ENCODE peak calls at places on chromosomes 6 and 20, in four cellular contexts. One of them, this sample, is unnamed.

GRCh38 chr6:163383912-163384311 is 30.6 kb upstream of the QKI start:
- DNase-seq in ovary: no peak
- DNase-seq in GM12878: no peak
- DNase-seq in spleen: no peak
- DNase-seq in this sample: no peak

GRCh38 chr6:13013681-13014550 is 297.3 kb downstream of the PHACTR1 start:
- DNase-seq in ovary: peak
- DNase-seq in GM12878: no peak
- DNase-seq in spleen: peak
- DNase-seq in this sample: no peak

GRCh38 chr20:48025661-48026060 is 240.4 kb upstream of the SULF2 start:
- DNase-seq in ovary: no peak
- DNase-seq in GM12878: no peak
- DNase-seq in spleen: no peak
- DNase-seq in this sample: no peak

GRCh38 chr6:41695825-41696224 is 39.6 kb downstream of the TFEB start:
- DNase-seq in ovary: no peak
- DNase-seq in GM12878: no peak
- DNase-seq in spleen: no peak
- DNase-seq in this sample: no peak

GRCh38 chr6:36649086-36649485 is 29.4 kb upstream of the CDKN1A start:
- DNase-seq in ovary: no peak
- DNase-seq in GM12878: no peak
- DNase-seq in spleen: no peak
- DNase-seq in this sample: no peak

GRCh38 chr6:7071405-7071804 is 36.4 kb upstream of the RREB1 start:
- DNase-seq in ovary: no peak
- DNase-seq in GM12878: no peak
- DNase-seq in spleen: no peak
- DNase-seq in this sample: no peak

GRCh38 chr20:25987073-25987927 is 290.6 kb upstream of the ZNF337 start:
- DNase-seq in ovary: peak
- DNase-seq in GM12878: no peak
- DNase-seq in spleen: peak
- DNase-seq in this sample: no peak

GRCh38 chr6:107132330-107132954 is 17.1 kb upstream of the BEND3 start:
- DNase-seq in ovary: peak
- DNase-seq in GM12878: no peak
- DNase-seq in spleen: no peak
- DNase-seq in this sample: no peak

GRCh38 chr6:31927242-31927867 is at the start of gene C2:
- DNase-seq in ovary: no peak
- DNase-seq in GM12878: no peak
- DNase-seq in spleen: no peak
- DNase-seq in this sample: no peak

GRCh38 chr20:10674684-10675455 is 1.1 kb upstream of the JAG1 start:
- DNase-seq in ovary: peak
- DNase-seq in GM12878: no peak
- DNase-seq in spleen: peak
- DNase-seq in this sample: no peak

GRCh38 chr20:50289581-50289980 is 99.0 kb downstream of the CEBPB start:
- DNase-seq in ovary: peak
- DNase-seq in GM12878: no peak
- DNase-seq in spleen: no peak
- DNase-seq in this sample: no peak

GRCh38 chr6:28587011-28587745 is 61.5 kb downstream of the GPX5 start:
- DNase-seq in ovary: peak
- DNase-seq in GM12878: no peak
- DNase-seq in spleen: peak
- DNase-seq in this sample: no peak

GRCh38 chr6:167733740-167734661 is 92.7 kb upstream of the AFDN start:
- DNase-seq in ovary: peak
- DNase-seq in GM12878: no peak
- DNase-seq in spleen: peak
- DNase-seq in this sample: peak
- TF ChIP-seq POLR2A in ovary: no peak
- TF ChIP-seq POLR2A in GM12878: no peak
- TF ChIP-seq POLR2A in spleen: no peak
- TF ChIP-seq POLR2A in this sample: no peak

DNA sequence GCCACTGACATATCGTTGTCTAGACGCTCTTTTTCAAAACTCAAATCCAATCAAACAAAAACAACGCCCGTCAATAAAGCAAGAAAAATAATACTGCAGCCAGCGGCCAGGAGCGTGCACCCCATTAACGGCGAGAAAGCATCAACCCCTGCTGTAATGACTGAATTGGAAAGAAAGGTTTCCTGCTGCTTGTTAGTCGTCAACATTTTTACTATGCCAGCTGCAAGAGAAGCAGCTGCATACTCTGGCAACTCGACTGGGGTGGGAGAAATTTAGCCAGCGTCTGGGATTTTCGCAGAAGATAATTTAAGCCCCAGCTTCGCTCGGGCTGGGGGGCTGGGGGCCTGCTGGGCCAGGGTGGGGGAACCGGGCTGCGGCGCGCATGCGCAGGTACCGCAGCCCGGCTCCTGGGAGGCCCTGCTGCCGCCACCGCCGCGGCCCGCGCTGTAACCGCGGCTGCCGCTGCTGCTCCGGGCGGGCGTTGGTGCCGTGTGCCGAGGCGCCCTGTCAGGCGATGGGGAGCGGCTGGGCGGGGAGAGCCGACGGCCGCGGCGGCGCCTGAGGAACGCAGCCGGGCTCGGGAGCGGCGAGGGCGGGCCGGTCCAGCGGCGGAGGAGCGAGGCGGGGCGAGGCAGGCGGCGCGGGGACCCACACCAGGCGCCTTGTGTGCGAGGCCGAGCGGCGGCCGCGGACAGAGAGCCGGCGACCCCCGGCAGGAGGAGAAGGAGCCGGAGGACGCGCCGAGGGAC is 732 bp upstream of the STXBP5 start:
- DNase-seq in ovary: peak
- DNase-seq in GM12878: peak
- DNase-seq in spleen: peak
- DNase-seq in this sample: peak
- TF ChIP-seq POLR2A in ovary: peak
- TF ChIP-seq POLR2A in GM12878: peak
- TF ChIP-seq POLR2A in spleen: no peak
- TF ChIP-seq POLR2A in this sample: peak

DNA sequence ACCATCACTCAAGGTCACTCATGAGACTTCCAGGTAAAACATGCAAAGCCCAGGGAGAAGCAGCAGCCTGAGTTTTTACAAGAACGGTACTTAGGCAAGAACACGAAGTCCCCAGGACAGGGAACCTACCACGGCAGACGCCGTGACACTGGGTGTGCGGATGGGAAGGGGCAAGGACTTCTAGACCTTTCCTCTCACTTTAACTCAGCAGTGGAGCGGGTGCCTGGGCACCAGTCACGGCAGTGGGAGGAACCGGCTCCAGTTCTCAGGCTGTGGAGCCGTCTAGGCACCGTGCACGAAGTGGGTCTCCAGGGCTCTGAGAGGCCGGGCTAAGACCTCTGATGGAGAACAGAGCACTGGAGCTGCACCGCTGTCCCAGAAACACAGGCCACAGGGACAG is 2.5 kb downstream of the ZBTB46 start:
- DNase-seq in ovary: no peak
- DNase-seq in GM12878: no peak
- DNase-seq in spleen: no peak
- DNase-seq in this sample: no peak
- TF ChIP-seq POLR2A in ovary: no peak
- TF ChIP-seq POLR2A in GM12878: no peak
- TF ChIP-seq POLR2A in spleen: no peak
- TF ChIP-seq POLR2A in this sample: no peak

DNA sequence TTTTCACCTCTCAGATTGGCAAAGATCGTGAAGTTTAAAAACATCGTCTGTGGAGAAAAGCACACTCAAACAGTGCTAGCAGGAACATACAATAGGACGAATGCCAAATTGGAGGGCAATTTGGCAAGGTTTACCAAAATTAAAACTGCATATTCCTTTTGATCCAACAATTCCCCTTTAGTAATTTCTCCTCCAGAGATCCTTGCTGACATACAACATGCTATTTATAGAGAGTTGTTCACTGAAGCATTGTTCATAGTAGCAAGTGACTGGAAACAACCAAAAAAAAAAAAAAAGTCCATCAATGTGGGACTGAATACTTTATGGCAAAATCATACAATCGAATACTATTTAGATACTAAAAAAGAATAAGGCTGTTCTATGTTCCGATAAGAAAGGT is 202.2 kb downstream of the ATXN1 start:
- DNase-seq in ovary: no peak
- DNase-seq in GM12878: no peak
- DNase-seq in spleen: no peak
- DNase-seq in this sample: no peak
- TF ChIP-seq POLR2A in ovary: no peak
- TF ChIP-seq POLR2A in GM12878: no peak
- TF ChIP-seq POLR2A in spleen: no peak
- TF ChIP-seq POLR2A in this sample: no peak

DNA sequence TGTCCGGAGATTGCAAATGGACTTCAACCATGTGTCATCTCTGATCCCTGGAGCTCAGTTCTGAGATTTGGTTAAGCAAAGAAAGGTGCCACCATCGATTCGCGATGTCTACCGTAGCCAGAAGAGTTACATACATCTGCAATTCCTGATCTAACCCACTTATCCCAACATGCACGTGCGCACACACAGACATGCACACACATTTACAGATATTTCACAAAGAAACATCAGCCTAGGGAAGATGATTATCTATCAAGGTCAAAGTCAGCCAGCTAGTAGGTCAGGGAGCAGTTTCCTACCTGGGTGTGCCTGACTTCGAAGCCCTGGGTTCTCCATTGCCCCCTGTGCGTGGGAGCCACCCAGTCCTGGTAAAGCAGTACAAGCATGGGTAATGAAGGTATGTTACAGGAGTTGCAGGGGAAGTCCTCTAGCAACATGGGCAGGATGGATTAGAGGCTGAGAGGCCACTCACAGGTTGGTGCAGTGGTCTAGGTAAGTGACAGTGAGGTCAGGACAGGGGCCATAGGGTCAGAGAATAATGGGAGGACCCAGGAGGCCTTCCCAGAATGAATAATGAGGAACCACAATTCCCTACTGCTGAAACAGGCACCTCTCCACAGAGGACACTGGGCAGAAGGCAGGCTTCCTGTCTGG is 85.2 kb upstream of the MYL9 start:
- DNase-seq in ovary: no peak
- DNase-seq in GM12878: no peak
- DNase-seq in spleen: no peak
- DNase-seq in this sample: no peak
- TF ChIP-seq POLR2A in ovary: no peak
- TF ChIP-seq POLR2A in GM12878: no peak
- TF ChIP-seq POLR2A in spleen: no peak
- TF ChIP-seq POLR2A in this sample: no peak

GRCh38 chr6:19802656-19803055 is 34.5 kb upstream of the ID4 start:
- DNase-seq in ovary: no peak
- DNase-seq in GM12878: no peak
- DNase-seq in spleen: no peak
- DNase-seq in this sample: no peak

GRCh38 chr6:19803331-19804330 is 33.5 kb upstream of the ID4 start:
- DNase-seq in ovary: no peak
- DNase-seq in GM12878: no peak
- DNase-seq in spleen: no peak
- DNase-seq in this sample: no peak

GRCh38 chr6:19805146-19805515 is 32.0 kb upstream of the ID4 start:
- DNase-seq in ovary: no peak
- DNase-seq in GM12878: no peak
- DNase-seq in spleen: no peak
- DNase-seq in this sample: no peak

GRCh38 chr6:19806971-19807396 is 30.2 kb upstream of the ID4 start:
- DNase-seq in ovary: no peak
- DNase-seq in GM12878: no peak
- DNase-seq in spleen: peak
- DNase-seq in this sample: no peak

GRCh38 chr6:19804362-19805145 is 32.6 kb upstream of the ID4 start:
- DNase-seq in ovary: peak
- DNase-seq in GM12878: no peak
- DNase-seq in spleen: peak
- DNase-seq in this sample: peak
- TF ChIP-seq POLR2A in ovary: peak
- TF ChIP-seq POLR2A in GM12878: no peak
- TF ChIP-seq POLR2A in spleen: no peak
- TF ChIP-seq POLR2A in this sample: peak

DNA sequence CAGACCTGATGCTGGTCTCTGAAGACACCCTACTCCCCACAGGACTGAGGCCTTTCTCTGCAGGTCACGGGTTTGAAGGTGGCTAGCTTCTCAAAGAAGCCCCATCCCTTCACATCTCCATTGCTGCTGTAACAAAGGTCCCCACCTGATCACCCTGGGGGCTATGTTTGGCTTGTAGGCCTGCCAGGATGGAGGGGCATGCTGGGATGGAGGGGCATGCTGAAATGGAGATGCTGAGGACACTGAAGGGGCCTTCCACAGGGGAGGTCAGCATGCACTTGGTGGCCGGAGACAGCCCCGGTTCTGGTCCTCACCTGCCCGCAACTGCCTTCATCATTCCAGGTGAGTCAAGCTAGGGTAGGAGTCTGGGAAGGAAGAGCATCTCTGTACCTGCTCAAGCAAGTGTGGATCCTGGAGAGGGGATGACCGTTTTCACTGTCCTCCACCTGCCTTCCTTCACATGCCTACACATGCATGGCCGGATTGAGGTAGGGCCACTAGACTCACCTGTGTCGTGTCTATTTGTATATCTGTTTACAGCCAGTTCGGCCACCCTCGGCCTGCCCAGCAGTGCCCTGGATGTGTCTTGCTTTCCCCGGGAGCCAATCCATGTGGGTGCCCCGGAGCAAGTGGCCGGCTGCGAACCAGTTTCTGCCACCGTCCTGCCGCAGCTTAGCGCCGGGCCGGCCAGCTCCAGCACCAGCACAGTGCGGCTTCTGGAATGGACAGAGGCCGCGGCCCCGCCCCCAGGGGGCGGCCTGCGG is 6.0 kb downstream of the L3MBTL1 start:
- DNase-seq in ovary: peak
- DNase-seq in GM12878: no peak
- DNase-seq in spleen: peak
- DNase-seq in this sample: no peak
- TF ChIP-seq POLR2A in ovary: peak
- TF ChIP-seq POLR2A in GM12878: peak
- TF ChIP-seq POLR2A in spleen: no peak
- TF ChIP-seq POLR2A in this sample: no peak